ENCODE peak calls at places on chromosomes 11 and 22, in eight cellular contexts. One of them, this sample, is unnamed.

GRCh38 chr11:24386551-24387404 is 110.1 kb upstream of the LUZP2 start:
- DNase-seq in GM19239: no peak
- DNase-seq in activated CD4-positive, alpha-beta T cell treated with anti-CD3 and anti-CD28 coated beads, Interleukin-2, amount 10 ng/mL, durations not matched to agents 7 days and 5 days: no peak
- DNase-seq in mucosa of descending colon: no peak
- DNase-seq in skeletal muscle cell: no peak
- DNase-seq in mesenchymal stem cell: peak; percentile 55
- DNase-seq in fibroblast of mammary gland: peak; percentile 38
- DNase-seq in cerebellum: no peak
- DNase-seq in this sample: no peak

GRCh38 chr11:46649180-46649738 is 31.9 kb downstream of the ATG13 start:
- DNase-seq in GM19239: no peak
- DNase-seq in activated CD4-positive, alpha-beta T cell treated with anti-CD3 and anti-CD28 coated beads, Interleukin-2, amount 10 ng/mL, durations not matched to agents 7 days and 5 days: no peak
- DNase-seq in mucosa of descending colon: no peak
- DNase-seq in skeletal muscle cell: peak; percentile 98
- DNase-seq in mesenchymal stem cell: peak; percentile 93
- DNase-seq in fibroblast of mammary gland: peak; percentile 99
- DNase-seq in cerebellum: no peak
- DNase-seq in this sample: no peak

GRCh38 chr11:44977493-44977984 is 26.9 kb upstream of the TP53I11 start:
- DNase-seq in GM19239: no peak
- DNase-seq in activated CD4-positive, alpha-beta T cell treated with anti-CD3 and anti-CD28 coated beads, Interleukin-2, amount 10 ng/mL, durations not matched to agents 7 days and 5 days: no peak
- DNase-seq in mucosa of descending colon: no peak
- DNase-seq in skeletal muscle cell: no peak
- DNase-seq in mesenchymal stem cell: peak; percentile 51
- DNase-seq in fibroblast of mammary gland: no peak
- DNase-seq in cerebellum: no peak
- DNase-seq in this sample: no peak

GRCh38 chr22:35119494-35119893 is 53.5 kb downstream of the ISX start:
- DNase-seq in GM19239: no peak
- DNase-seq in activated CD4-positive, alpha-beta T cell treated with anti-CD3 and anti-CD28 coated beads, Interleukin-2, amount 10 ng/mL, durations not matched to agents 7 days and 5 days: no peak
- DNase-seq in mucosa of descending colon: no peak
- DNase-seq in skeletal muscle cell: no peak
- DNase-seq in mesenchymal stem cell: no peak
- DNase-seq in fibroblast of mammary gland: no peak
- DNase-seq in cerebellum: no peak
- DNase-seq in this sample: no peak

GRCh38 chr11:117327567-117328413 is at the start of gene CEP164:
- DNase-seq in GM19239: peak; percentile 97
- DNase-seq in activated CD4-positive, alpha-beta T cell treated with anti-CD3 and anti-CD28 coated beads, Interleukin-2, amount 10 ng/mL, durations not matched to agents 7 days and 5 days: peak; percentile 97
- DNase-seq in mucosa of descending colon: peak; percentile 97
- DNase-seq in skeletal muscle cell: peak; percentile 88
- DNase-seq in mesenchymal stem cell: peak; percentile 97
- DNase-seq in fibroblast of mammary gland: peak; percentile 96
- DNase-seq in cerebellum: peak; percentile 99
- DNase-seq in this sample: peak; percentile 98

GRCh38 chr11:45163956-45164575 is 17.6 kb downstream of the PRDM11 start:
- DNase-seq in GM19239: no peak
- DNase-seq in activated CD4-positive, alpha-beta T cell treated with anti-CD3 and anti-CD28 coated beads, Interleukin-2, amount 10 ng/mL, durations not matched to agents 7 days and 5 days: no peak
- DNase-seq in mucosa of descending colon: no peak
- DNase-seq in skeletal muscle cell: no peak
- DNase-seq in mesenchymal stem cell: no peak
- DNase-seq in fibroblast of mammary gland: no peak
- DNase-seq in cerebellum: peak; percentile 74
- DNase-seq in this sample: no peak

GRCh38 chr22:41513391-41513790 is 30.9 kb downstream of the POLR3H start:
- DNase-seq in GM19239: no peak
- DNase-seq in activated CD4-positive, alpha-beta T cell treated with anti-CD3 and anti-CD28 coated beads, Interleukin-2, amount 10 ng/mL, durations not matched to agents 7 days and 5 days: no peak
- DNase-seq in mucosa of descending colon: no peak
- DNase-seq in skeletal muscle cell: no peak
- DNase-seq in mesenchymal stem cell: no peak
- DNase-seq in fibroblast of mammary gland: no peak
- DNase-seq in cerebellum: no peak
- DNase-seq in this sample: no peak

GRCh38 chr11:77547047-77547836 is 42.5 kb upstream of the AQP11 start:
- DNase-seq in GM19239: no peak
- DNase-seq in activated CD4-positive, alpha-beta T cell treated with anti-CD3 and anti-CD28 coated beads, Interleukin-2, amount 10 ng/mL, durations not matched to agents 7 days and 5 days: no peak
- DNase-seq in mucosa of descending colon: no peak
- DNase-seq in skeletal muscle cell: no peak
- DNase-seq in mesenchymal stem cell: no peak
- DNase-seq in fibroblast of mammary gland: no peak
- DNase-seq in cerebellum: no peak
- DNase-seq in this sample: no peak

GRCh38 chr11:64619196-64619595 is 28.2 kb downstream of the SLC22A12 start:
- DNase-seq in GM19239: no peak
- DNase-seq in activated CD4-positive, alpha-beta T cell treated with anti-CD3 and anti-CD28 coated beads, Interleukin-2, amount 10 ng/mL, durations not matched to agents 7 days and 5 days: no peak
- DNase-seq in mucosa of descending colon: no peak
- DNase-seq in skeletal muscle cell: no peak
- DNase-seq in mesenchymal stem cell: no peak
- DNase-seq in fibroblast of mammary gland: no peak
- DNase-seq in cerebellum: no peak
- DNase-seq in this sample: no peak

GRCh38 chr22:37209140-37209845 is 3.0 kb downstream of the SSTR3 start:
- DNase-seq in GM19239: no peak
- DNase-seq in activated CD4-positive, alpha-beta T cell treated with anti-CD3 and anti-CD28 coated beads, Interleukin-2, amount 10 ng/mL, durations not matched to agents 7 days and 5 days: no peak
- DNase-seq in mucosa of descending colon: no peak
- DNase-seq in skeletal muscle cell: no peak
- DNase-seq in mesenchymal stem cell: no peak
- DNase-seq in fibroblast of mammary gland: no peak
- DNase-seq in cerebellum: no peak
- DNase-seq in this sample: peak; percentile 46

GRCh38 chr22:36323182-36323854 is 64.4 kb downstream of the MYH9 start:
- DNase-seq in GM19239: no peak
- DNase-seq in activated CD4-positive, alpha-beta T cell treated with anti-CD3 and anti-CD28 coated beads, Interleukin-2, amount 10 ng/mL, durations not matched to agents 7 days and 5 days: no peak
- DNase-seq in mucosa of descending colon: peak; percentile 57
- DNase-seq in skeletal muscle cell: no peak
- DNase-seq in mesenchymal stem cell: peak; percentile 71
- DNase-seq in fibroblast of mammary gland: peak; percentile 74
- DNase-seq in cerebellum: no peak
- DNase-seq in this sample: no peak

GRCh38 chr11:104390696-104391095 is 226.7 kb upstream of the PDGFD start:
- DNase-seq in GM19239: no peak
- DNase-seq in activated CD4-positive, alpha-beta T cell treated with anti-CD3 and anti-CD28 coated beads, Interleukin-2, amount 10 ng/mL, durations not matched to agents 7 days and 5 days: no peak
- DNase-seq in mucosa of descending colon: no peak
- DNase-seq in skeletal muscle cell: no peak
- DNase-seq in mesenchymal stem cell: no peak
- DNase-seq in fibroblast of mammary gland: no peak
- DNase-seq in cerebellum: no peak
- DNase-seq in this sample: no peak

GRCh38 chr11:12402691-12403120 is 25.3 kb downstream of the PARVA start:
- DNase-seq in GM19239: no peak
- DNase-seq in activated CD4-positive, alpha-beta T cell treated with anti-CD3 and anti-CD28 coated beads, Interleukin-2, amount 10 ng/mL, durations not matched to agents 7 days and 5 days: no peak
- DNase-seq in mucosa of descending colon: no peak
- DNase-seq in skeletal muscle cell: no peak
- DNase-seq in mesenchymal stem cell: no peak
- DNase-seq in fibroblast of mammary gland: no peak
- DNase-seq in cerebellum: no peak
- DNase-seq in this sample: no peak

GRCh38 chr11:67441731-67442401 is 1.4 kb downstream of the CORO1B start:
- DNase-seq in GM19239: no peak
- DNase-seq in activated CD4-positive, alpha-beta T cell treated with anti-CD3 and anti-CD28 coated beads, Interleukin-2, amount 10 ng/mL, durations not matched to agents 7 days and 5 days: no peak
- DNase-seq in mucosa of descending colon: no peak
- DNase-seq in skeletal muscle cell: no peak
- DNase-seq in mesenchymal stem cell: no peak
- DNase-seq in fibroblast of mammary gland: no peak
- DNase-seq in cerebellum: no peak
- DNase-seq in this sample: no peak

GRCh38 chr11:19727246-19727645 is 14.6 kb downstream of the NAV2 start:
- DNase-seq in GM19239: no peak
- DNase-seq in activated CD4-positive, alpha-beta T cell treated with anti-CD3 and anti-CD28 coated beads, Interleukin-2, amount 10 ng/mL, durations not matched to agents 7 days and 5 days: no peak
- DNase-seq in mucosa of descending colon: no peak
- DNase-seq in skeletal muscle cell: peak; percentile 79
- DNase-seq in mesenchymal stem cell: peak; percentile 58
- DNase-seq in fibroblast of mammary gland: peak; percentile 79
- DNase-seq in cerebellum: peak; percentile 68
- DNase-seq in this sample: no peak